ENCODE peak calls at places on chromosome 21, in five cellular contexts. S, V, X, Y and Z are unnamed samples.

GRCh38 chr21:39313457-39314154 is at the start of gene BRWD1:
- DNase-seq in S (peak), V (peak), X (peak), Y (peak), Z (peak)

GRCh38 chr21:42446531-42446930 is 42.8 kb downstream of the UBASH3A start:
- DNase-seq in S (no peak), V (no peak), X (no peak), Y (no peak), Z (no peak)

GRCh38 chr21:32712043-32712442 is 15.8 kb downstream of the SYNJ1 start:
- DNase-seq in S (no peak), V (no peak), X (no peak), Y (no peak), Z (no peak)

GRCh38 chr21:25834376-25834775 is 99.6 kb downstream of the GABPA start:
- DNase-seq in S (no peak), V (no peak), X (no peak), Y (no peak), Z (no peak)

GRCh38 chr21:27564684-27565280 is 597.9 kb upstream of the ADAMTS5 start:
- DNase-seq in S (peak), V (peak), X (peak), Y (no peak), Z (peak)

GRCh38 chr21:33206771-33207290 is 22.9 kb upstream of the IFNAR2 start:
- DNase-seq in S (no peak), V (no peak), X (no peak), Y (peak), Z (peak)

GRCh38 chr21:39867198-39867650 is at the start of gene PCP4:
- DNase-seq in S (peak), V (peak), X (no peak), Y (peak), Z (peak)

GRCh38 chr21:43778469-43779335 is 2.6 kb upstream of the CSTB start:
- DNase-seq in S (no peak), V (no peak), X (peak), Y (no peak), Z (peak)

GRCh38 chr21:38955495-38955894 is 149.8 kb downstream of the ETS2 start:
- DNase-seq in S (no peak), V (no peak), X (peak), Y (no peak), Z (no peak)

GRCh38 chr21:43842742-43843141 is 22.3 kb upstream of the AGPAT3 start:
- DNase-seq in S (no peak), V (no peak), X (peak), Y (no peak), Z (no peak)

GRCh38 chr21:16285646-16286223 is 556.0 kb downstream of the USP25 start:
- DNase-seq in S (no peak), V (no peak), X (no peak), Y (no peak), Z (no peak)

GRCh38 chr21:16279658-16280581 is 550.1 kb downstream of the USP25 start:
- DNase-seq in S (peak), V (no peak), X (peak), Y (peak), Z (no peak)

GRCh38 chr21:16280731-16281130 is 550.9 kb downstream of the USP25 start:
- DNase-seq in S (no peak), V (no peak), X (peak), Y (no peak), Z (no peak)
- H3K9ac ChIP-seq in S (no peak), V (no peak), X (peak), Y (no peak), Z (no peak)

GRCh38 chr21:37860416-37860815 is 55.8 kb downstream of the KCNJ6 start:
- DNase-seq in S (no peak), V (no peak), X (no peak), Y (peak), Z (no peak)

GRCh38 chr21:37861561-37861960 is 54.7 kb downstream of the KCNJ6 start:
- DNase-seq in S (no peak), V (no peak), X (no peak), Y (peak), Z (no peak)

DNA sequence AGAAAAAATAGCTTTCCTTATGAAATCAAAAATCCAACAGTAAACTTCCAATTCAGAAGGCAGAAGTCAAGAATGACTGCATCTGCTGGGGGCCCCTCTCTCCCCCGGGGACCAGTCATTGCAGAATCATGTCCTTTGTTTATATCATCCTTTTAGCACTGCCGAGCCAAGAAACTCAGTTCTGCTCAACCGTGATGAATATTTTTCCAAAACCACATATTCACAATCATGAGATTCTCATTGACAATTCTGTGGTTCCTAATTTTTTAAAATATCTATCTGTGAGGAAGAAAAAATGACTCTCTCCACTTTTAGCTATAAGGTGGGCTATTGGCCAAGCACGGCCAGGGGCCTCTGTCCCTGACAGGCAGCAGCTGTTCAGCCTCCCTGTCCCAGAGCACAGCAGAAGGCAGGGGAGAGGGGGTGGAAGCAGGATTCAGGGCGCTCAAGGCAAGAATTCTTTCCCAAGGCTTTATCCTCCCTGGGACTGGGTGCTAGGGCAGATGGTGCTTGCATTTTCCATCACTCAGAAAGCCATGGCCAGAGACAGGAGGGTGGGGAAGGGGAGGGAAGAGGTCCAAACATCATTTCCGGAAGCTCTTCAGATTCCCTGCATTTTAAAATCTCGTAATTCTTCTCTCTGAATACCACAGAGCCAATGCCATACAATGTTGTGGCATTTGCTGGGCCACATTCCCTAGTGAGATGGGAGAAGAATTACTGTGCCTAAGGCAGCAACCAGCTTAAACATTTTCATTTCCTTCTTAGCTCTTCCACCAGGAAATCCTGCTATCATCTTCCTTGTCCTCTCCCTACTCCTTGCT is 60.5 kb downstream of the KCNJ6 start:
- DNase-seq in S (no peak), V (no peak), X (peak), Y (peak), Z (peak)
- H4K91ac ChIP-seq in S (no peak), V (no peak), X (peak), Y (no peak), Z (no peak)

DNA sequence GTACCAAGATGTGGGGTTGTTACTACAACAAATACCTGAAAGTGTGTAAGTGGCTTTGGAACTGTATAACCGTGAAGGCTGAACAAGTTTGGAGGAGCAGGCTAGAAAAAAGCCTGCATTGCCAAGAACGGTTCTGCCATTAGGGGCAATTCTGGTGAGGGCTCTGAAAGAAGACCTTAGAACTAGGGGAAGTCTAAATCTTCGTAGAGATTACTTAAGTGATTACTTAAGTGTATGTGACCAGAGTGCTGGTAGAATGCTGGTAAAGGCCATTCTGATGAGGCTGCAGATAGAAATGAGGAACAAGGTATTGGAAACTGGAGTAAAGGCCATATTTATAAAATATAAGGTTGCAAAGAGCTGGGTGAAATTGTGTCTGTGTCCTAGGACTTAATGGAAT is 158.0 kb downstream of the CLIC6 start:
- DNase-seq in S (no peak), V (no peak), X (no peak), Y (no peak), Z (peak)
- H2BK12ac ChIP-seq in S (no peak), V (no peak), X (no peak), Y (no peak), Z (no peak)

DNA sequence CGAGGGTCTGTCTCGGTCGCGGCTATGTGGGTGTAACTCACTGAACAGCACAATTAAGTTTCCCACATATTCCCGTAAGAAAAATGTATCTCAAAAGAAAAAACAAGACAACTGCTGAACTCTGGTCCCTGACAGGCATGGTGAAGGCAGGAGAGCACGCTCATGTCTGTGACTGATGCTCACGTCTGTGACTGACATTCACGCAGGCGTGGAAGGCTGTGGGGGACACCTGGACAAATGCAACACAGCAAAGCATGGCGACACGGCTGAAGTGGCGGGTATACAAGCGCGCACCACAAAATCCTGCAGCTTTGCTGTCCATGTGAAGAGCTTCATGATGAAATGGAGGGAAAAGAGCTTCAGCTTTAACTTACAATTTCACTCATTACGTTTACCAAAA is 6.0 kb downstream of the PTTG1IP start:
- DNase-seq in S (no peak), V (no peak), X (no peak), Y (no peak), Z (no peak)
- H3K9ac ChIP-seq in S (no peak), V (no peak), X (no peak), Y (no peak), Z (no peak)

DNA sequence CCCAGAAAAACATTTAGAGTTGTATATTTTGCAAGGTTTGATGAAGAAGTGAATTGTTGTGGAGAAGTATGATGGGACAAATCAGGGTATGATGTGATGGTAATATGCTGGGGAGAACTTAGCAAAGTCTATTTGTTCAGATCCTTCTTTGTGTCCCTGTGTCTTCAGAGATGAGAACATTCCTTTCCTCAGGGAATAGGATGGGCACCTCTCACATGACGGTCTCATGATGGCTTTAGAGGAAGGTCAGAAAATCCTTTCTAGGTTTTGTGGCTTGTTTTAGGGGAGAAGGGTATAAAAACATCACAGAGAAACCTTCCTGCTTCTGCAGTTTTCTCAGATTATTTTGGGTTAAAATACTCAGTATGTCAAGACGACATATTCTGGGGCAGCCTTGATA is 171.3 kb upstream of the NRIP1 start:
- DNase-seq in S (no peak), V (no peak), X (no peak), Y (no peak), Z (no peak)
- H4K91ac ChIP-seq in S (no peak), V (no peak), X (no peak), Y (no peak), Z (no peak)

GRCh38 chr21:37767984-37768383 is 148.3 kb downstream of the KCNJ6 start:
- DNase-seq in S (no peak), V (no peak), X (peak), Y (no peak), Z (no peak)

GRCh38 chr21:37766104-37766503 is 150.2 kb downstream of the KCNJ6 start:
- DNase-seq in S (no peak), V (no peak), X (no peak), Y (no peak), Z (no peak)

GRCh38 chr21:37763298-37763697 is 153.0 kb downstream of the KCNJ6 start:
- DNase-seq in S (no peak), V (no peak), X (no peak), Y (no peak), Z (no peak)

GRCh38 chr21:37764696-37765095 is 151.6 kb downstream of the KCNJ6 start:
- DNase-seq in S (no peak), V (no peak), X (no peak), Y (no peak), Z (no peak)

DNA sequence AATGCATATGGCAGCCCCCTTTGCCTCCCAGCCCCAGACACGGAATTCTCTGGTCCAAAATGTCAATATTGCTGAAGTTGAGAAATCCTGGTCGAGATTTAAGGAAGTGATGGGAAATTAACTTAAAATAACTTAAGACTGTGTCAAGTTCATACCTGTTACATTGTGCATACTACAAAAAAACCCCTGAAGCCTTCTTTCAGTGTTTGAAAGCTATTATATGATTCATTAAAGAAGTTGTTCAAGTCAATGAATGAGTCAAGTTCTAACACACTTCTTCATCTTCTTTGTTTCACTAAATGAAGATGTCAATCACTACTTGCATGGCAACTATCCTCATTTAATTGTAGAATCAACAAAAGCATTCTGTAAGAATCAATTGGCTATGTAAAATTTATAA is 150.8 kb downstream of the KCNJ6 start:
- DNase-seq in S (no peak), V (no peak), X (no peak), Y (no peak), Z (peak)
- H2BK12ac ChIP-seq in S (no peak), V (no peak), X (no peak), Y (no peak), Z (no peak)

DNA sequence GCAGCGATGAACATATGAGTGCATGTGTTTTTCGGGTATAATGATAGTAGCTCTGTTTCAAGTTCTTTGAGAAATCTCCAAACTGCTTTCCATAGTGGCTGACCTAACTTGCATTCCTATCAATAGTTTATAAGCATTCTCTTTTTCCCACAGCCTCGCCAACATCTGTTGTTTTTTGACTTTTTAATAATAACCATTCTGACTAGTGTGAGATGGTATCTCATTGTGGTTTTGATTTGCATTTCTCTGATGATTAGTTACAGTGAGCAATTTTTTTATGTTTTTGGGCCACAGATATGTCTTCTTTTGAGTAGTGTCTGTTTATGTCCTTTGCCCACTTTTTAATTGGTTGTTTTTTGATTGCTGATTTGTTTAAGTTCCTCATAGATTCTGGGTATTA is 10.6 kb upstream of the RUNX1 start:
- DNase-seq in S (no peak), V (no peak), X (no peak), Y (no peak), Z (no peak)
- H3K9ac ChIP-seq in S (no peak), V (no peak), X (no peak), Y (no peak), Z (no peak)